ENCODE peak calls at places on chromosomes 16 and 17, in eight cellular contexts. One of them, this sample, is unnamed. For H3K9me3, the result is how much of the 10 kb centered on the place peaks cover.

GRCh38 chr17:75824050-75824552 is 20.1 kb downstream of the UNC13D start:
- DNase-seq in small intestine: no peak
- DNase-seq in stomach: no peak
- DNase-seq in IMR-90: no peak
- DNase-seq in CD8-positive, alpha-beta T cell: no peak
- DNase-seq in mucosa of descending colon: no peak
- DNase-seq in Panc1: no peak
- DNase-seq in transverse colon: no peak
- DNase-seq in this sample: no peak

GRCh38 chr17:83024205-83024971 is 55.0 kb upstream of the METRNL start:
- DNase-seq in small intestine: no peak
- DNase-seq in stomach: no peak
- DNase-seq in IMR-90: no peak
- DNase-seq in CD8-positive, alpha-beta T cell: no peak
- DNase-seq in mucosa of descending colon: no peak
- DNase-seq in Panc1: no peak
- DNase-seq in transverse colon: no peak
- DNase-seq in this sample: no peak

GRCh38 chr17:39939588-39940419 is 12.3 kb downstream of the LRRC3C start:
- DNase-seq in small intestine: no peak
- DNase-seq in stomach: no peak
- DNase-seq in IMR-90: peak
- DNase-seq in CD8-positive, alpha-beta T cell: no peak
- DNase-seq in mucosa of descending colon: no peak
- DNase-seq in Panc1: no peak
- DNase-seq in transverse colon: no peak
- DNase-seq in this sample: peak

GRCh38 chr16:72172105-72173034 is at the start of gene PMFBP1:
- DNase-seq in small intestine: peak
- DNase-seq in stomach: no peak
- DNase-seq in IMR-90: peak
- DNase-seq in CD8-positive, alpha-beta T cell: no peak
- DNase-seq in mucosa of descending colon: peak
- DNase-seq in Panc1: no peak
- DNase-seq in transverse colon: peak
- DNase-seq in this sample: no peak

GRCh38 chr16:4664538-4665418 is 28.6 kb upstream of the NUDT16L1 start:
- DNase-seq in small intestine: peak
- DNase-seq in stomach: peak
- DNase-seq in IMR-90: no peak
- DNase-seq in CD8-positive, alpha-beta T cell: peak
- DNase-seq in mucosa of descending colon: peak
- DNase-seq in Panc1: no peak
- DNase-seq in transverse colon: peak
- DNase-seq in this sample: peak

GRCh38 chr17:63997341-63998048 is 656 bp upstream of the PRR29 start:
- DNase-seq in small intestine: no peak
- DNase-seq in stomach: no peak
- DNase-seq in IMR-90: no peak
- DNase-seq in CD8-positive, alpha-beta T cell: no peak
- DNase-seq in mucosa of descending colon: no peak
- DNase-seq in Panc1: no peak
- DNase-seq in transverse colon: no peak
- DNase-seq in this sample: no peak

GRCh38 chr16:85419503-85420408 is 193.4 kb upstream of the GSE1 start:
- DNase-seq in small intestine: no peak
- DNase-seq in stomach: no peak
- DNase-seq in IMR-90: no peak
- DNase-seq in CD8-positive, alpha-beta T cell: peak
- DNase-seq in mucosa of descending colon: peak
- DNase-seq in Panc1: no peak
- DNase-seq in transverse colon: no peak
- DNase-seq in this sample: peak

GRCh38 chr17:57419940-57420522 is 163.7 kb downstream of the MSI2 start:
- DNase-seq in small intestine: no peak
- DNase-seq in stomach: no peak
- DNase-seq in IMR-90: no peak
- DNase-seq in CD8-positive, alpha-beta T cell: no peak
- DNase-seq in mucosa of descending colon: no peak
- DNase-seq in Panc1: no peak
- DNase-seq in transverse colon: no peak
- DNase-seq in this sample: no peak

GRCh38 chr16:82070656-82071369 is 35.8 kb downstream of the HSD17B2 start:
- DNase-seq in small intestine: no peak
- DNase-seq in stomach: no peak
- DNase-seq in IMR-90: peak
- DNase-seq in CD8-positive, alpha-beta T cell: no peak
- DNase-seq in mucosa of descending colon: no peak
- DNase-seq in Panc1: no peak
- DNase-seq in transverse colon: no peak
- DNase-seq in this sample: no peak

GRCh38 chr17:6524520-6524919 is 31.8 kb downstream of the PITPNM3 start:
- DNase-seq in small intestine: no peak
- DNase-seq in stomach: no peak
- DNase-seq in IMR-90: peak
- DNase-seq in CD8-positive, alpha-beta T cell: no peak
- DNase-seq in mucosa of descending colon: no peak
- DNase-seq in Panc1: peak
- DNase-seq in transverse colon: no peak
- DNase-seq in this sample: no peak

GRCh38 chr17:3529817-3530741 is 27.5 kb downstream of the TRPV3 start:
- DNase-seq in small intestine: peak
- DNase-seq in stomach: no peak
- DNase-seq in IMR-90: no peak
- DNase-seq in CD8-positive, alpha-beta T cell: no peak
- DNase-seq in mucosa of descending colon: no peak
- DNase-seq in Panc1: no peak
- DNase-seq in transverse colon: no peak
- DNase-seq in this sample: no peak

GRCh38 chr16:78984887-78985464 is 615.6 kb downstream of the MAF start:
- DNase-seq in small intestine: peak
- DNase-seq in stomach: no peak
- DNase-seq in IMR-90: no peak
- DNase-seq in CD8-positive, alpha-beta T cell: no peak
- DNase-seq in mucosa of descending colon: no peak
- DNase-seq in Panc1: no peak
- DNase-seq in transverse colon: no peak
- DNase-seq in this sample: no peak

GRCh38 chr16:50368410-50369132 is at the start of gene BRD7:
- DNase-seq in small intestine: peak
- DNase-seq in stomach: peak
- DNase-seq in IMR-90: peak
- DNase-seq in CD8-positive, alpha-beta T cell: peak
- DNase-seq in mucosa of descending colon: peak
- DNase-seq in Panc1: no peak
- DNase-seq in transverse colon: peak
- DNase-seq in this sample: peak

GRCh38 chr16:54007504-54007903 is 279.1 kb downstream of the IRX3 start:
- DNase-seq in small intestine: no peak
- DNase-seq in stomach: no peak
- DNase-seq in IMR-90: no peak
- DNase-seq in CD8-positive, alpha-beta T cell: no peak
- DNase-seq in mucosa of descending colon: no peak
- DNase-seq in Panc1: no peak
- DNase-seq in transverse colon: no peak
- DNase-seq in this sample: no peak

GRCh38 chr17:50945779-50946222 is 79.6 kb upstream of the TOB1 start:
- DNase-seq in small intestine: no peak
- DNase-seq in stomach: no peak
- DNase-seq in IMR-90: no peak
- DNase-seq in CD8-positive, alpha-beta T cell: no peak
- DNase-seq in mucosa of descending colon: no peak
- DNase-seq in Panc1: no peak
- DNase-seq in transverse colon: no peak
- DNase-seq in this sample: no peak

GRCh38 chr16:24534634-24535033 is 4.7 kb upstream of the RBBP6 start:
- DNase-seq in small intestine: no peak
- DNase-seq in stomach: no peak
- DNase-seq in IMR-90: no peak
- DNase-seq in CD8-positive, alpha-beta T cell: no peak
- DNase-seq in mucosa of descending colon: no peak
- DNase-seq in Panc1: no peak
- DNase-seq in transverse colon: no peak
- DNase-seq in this sample: no peak

GRCh38 chr16:55406651-55407050 is 72.3 kb upstream of the MMP2 start:
- DNase-seq in small intestine: no peak
- DNase-seq in stomach: no peak
- DNase-seq in IMR-90: no peak
- DNase-seq in CD8-positive, alpha-beta T cell: no peak
- DNase-seq in mucosa of descending colon: no peak
- DNase-seq in Panc1: no peak
- DNase-seq in transverse colon: no peak
- DNase-seq in this sample: no peak

GRCh38 chr17:2885751-2886150 is 89.5 kb downstream of the RAP1GAP2 start:
- DNase-seq in small intestine: no peak
- DNase-seq in stomach: no peak
- DNase-seq in IMR-90: no peak
- DNase-seq in CD8-positive, alpha-beta T cell: no peak
- DNase-seq in mucosa of descending colon: no peak
- DNase-seq in Panc1: no peak
- DNase-seq in transverse colon: no peak
- DNase-seq in this sample: no peak

GRCh38 chr17:6286239-6286638 is 148.7 kb downstream of the AIPL1 start:
- DNase-seq in small intestine: no peak
- DNase-seq in stomach: no peak
- DNase-seq in IMR-90: no peak
- DNase-seq in CD8-positive, alpha-beta T cell: no peak
- DNase-seq in mucosa of descending colon: no peak
- DNase-seq in Panc1: no peak
- DNase-seq in transverse colon: no peak
- DNase-seq in this sample: no peak

GRCh38 chr16:69318177-69318910 is 7.2 kb downstream of the VPS4A start:
- DNase-seq in small intestine: no peak
- DNase-seq in stomach: no peak
- DNase-seq in IMR-90: no peak
- DNase-seq in CD8-positive, alpha-beta T cell: no peak
- DNase-seq in mucosa of descending colon: no peak
- DNase-seq in Panc1: no peak
- DNase-seq in transverse colon: no peak
- DNase-seq in this sample: no peak

GRCh38 chr16:46733319-46733830 is 14.8 kb downstream of the MYLK3 start:
- DNase-seq in small intestine: no peak
- DNase-seq in stomach: no peak
- DNase-seq in IMR-90: no peak
- DNase-seq in CD8-positive, alpha-beta T cell: no peak
- DNase-seq in mucosa of descending colon: no peak
- DNase-seq in Panc1: no peak
- DNase-seq in transverse colon: no peak
- DNase-seq in this sample: no peak

GRCh38 chr17:67128700-67129099 is 84.3 kb downstream of the CACNG1 start:
- DNase-seq in small intestine: no peak
- DNase-seq in stomach: no peak
- DNase-seq in IMR-90: peak
- DNase-seq in CD8-positive, alpha-beta T cell: no peak
- DNase-seq in mucosa of descending colon: no peak
- DNase-seq in Panc1: no peak
- DNase-seq in transverse colon: no peak
- DNase-seq in this sample: no peak

GRCh38 chr17:73340093-73340596 is 28.3 kb upstream of the CDC42EP4 start:
- DNase-seq in small intestine: peak
- DNase-seq in stomach: peak
- DNase-seq in IMR-90: peak
- DNase-seq in CD8-positive, alpha-beta T cell: no peak
- DNase-seq in mucosa of descending colon: no peak
- DNase-seq in Panc1: no peak
- DNase-seq in transverse colon: peak
- DNase-seq in this sample: no peak

GRCh38 chr17:9232591-9233270 is 211.4 kb downstream of the NTN1 start:
- DNase-seq in small intestine: no peak
- DNase-seq in stomach: no peak
- DNase-seq in IMR-90: no peak
- DNase-seq in CD8-positive, alpha-beta T cell: no peak
- DNase-seq in mucosa of descending colon: peak
- DNase-seq in Panc1: no peak
- DNase-seq in transverse colon: peak
- DNase-seq in this sample: no peak
- H3K9me3 ChIP-seq in small intestine: under half
- H3K9me3 ChIP-seq in stomach: under half
- H3K9me3 ChIP-seq in IMR-90: under half
- H3K9me3 ChIP-seq in CD8-positive, alpha-beta T cell: under half
- H3K9me3 ChIP-seq in mucosa of descending colon: under half
- H3K9me3 ChIP-seq in Panc1: under half
- H3K9me3 ChIP-seq in transverse colon: under half
- H3K9me3 ChIP-seq in this sample: under half

GRCh38 chr16:16159662-16160061 is 63.6 kb downstream of the ABCC6 start:
- DNase-seq in small intestine: no peak
- DNase-seq in stomach: no peak
- DNase-seq in IMR-90: no peak
- DNase-seq in CD8-positive, alpha-beta T cell: no peak
- DNase-seq in mucosa of descending colon: no peak
- DNase-seq in Panc1: no peak
- DNase-seq in transverse colon: no peak
- DNase-seq in this sample: no peak
- H3K9me3 ChIP-seq in small intestine: under half
- H3K9me3 ChIP-seq in stomach: under half
- H3K9me3 ChIP-seq in IMR-90: under half
- H3K9me3 ChIP-seq in CD8-positive, alpha-beta T cell: under half
- H3K9me3 ChIP-seq in mucosa of descending colon: under half
- H3K9me3 ChIP-seq in Panc1: under half
- H3K9me3 ChIP-seq in transverse colon: under half
- H3K9me3 ChIP-seq in this sample: under half

DNA sequence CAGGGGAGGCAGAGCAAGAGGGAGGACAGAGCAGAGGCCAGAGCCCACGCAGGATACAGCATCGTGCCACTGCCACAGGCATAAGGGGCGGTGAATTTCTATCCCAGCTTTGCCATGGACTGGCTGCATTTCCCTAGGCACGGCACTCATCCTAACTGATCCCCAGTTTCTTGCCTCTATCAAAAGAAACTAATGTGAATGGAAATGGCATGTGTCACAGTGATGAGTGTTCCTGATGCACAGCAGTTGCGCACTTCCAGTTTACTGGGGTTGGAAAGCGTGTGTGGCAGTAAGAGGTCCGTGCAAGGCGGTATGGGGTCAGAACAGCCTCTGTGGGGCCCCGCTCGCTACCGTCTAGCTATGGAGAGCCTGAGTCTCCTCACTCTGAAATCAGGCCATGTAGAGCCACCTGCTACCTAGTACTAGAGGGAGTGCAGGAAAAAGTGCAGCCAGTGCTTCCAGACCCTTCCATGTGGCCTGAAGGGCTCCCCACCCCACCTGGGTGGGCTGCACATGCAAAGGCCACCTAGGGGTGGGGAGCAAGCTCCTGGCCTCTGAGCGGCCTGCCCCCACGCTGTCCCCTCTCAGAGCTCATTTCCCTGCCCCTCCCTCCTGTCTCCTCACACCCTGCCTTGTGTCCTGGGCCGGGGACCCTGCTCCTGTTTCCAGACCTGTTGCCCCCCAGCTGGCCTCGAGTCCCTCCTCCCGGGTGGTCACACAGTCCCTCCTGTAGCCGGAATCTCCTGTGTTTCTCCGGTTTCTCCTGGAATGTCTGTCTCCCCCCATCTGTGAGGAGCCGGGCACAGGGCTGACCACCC is 5.0 kb upstream of the KCNJ18 start:
- DNase-seq in small intestine: no peak
- DNase-seq in stomach: no peak
- DNase-seq in IMR-90: no peak
- DNase-seq in CD8-positive, alpha-beta T cell: no peak
- DNase-seq in mucosa of descending colon: no peak
- DNase-seq in Panc1: no peak
- DNase-seq in transverse colon: no peak
- DNase-seq in this sample: no peak
- H3K9me3 ChIP-seq in small intestine: under half
- H3K9me3 ChIP-seq in stomach: under half
- H3K9me3 ChIP-seq in IMR-90: under half
- H3K9me3 ChIP-seq in CD8-positive, alpha-beta T cell: under half
- H3K9me3 ChIP-seq in mucosa of descending colon: under half
- H3K9me3 ChIP-seq in Panc1: under half
- H3K9me3 ChIP-seq in transverse colon: under half
- H3K9me3 ChIP-seq in this sample: under half

GRCh38 chr16:58537124-58537906 is 22.0 kb downstream of the SETD6 start:
- DNase-seq in small intestine: no peak
- DNase-seq in stomach: no peak
- DNase-seq in IMR-90: no peak
- DNase-seq in CD8-positive, alpha-beta T cell: no peak
- DNase-seq in mucosa of descending colon: no peak
- DNase-seq in Panc1: no peak
- DNase-seq in transverse colon: no peak
- DNase-seq in this sample: no peak
- H3K9me3 ChIP-seq in small intestine: under half
- H3K9me3 ChIP-seq in stomach: under half
- H3K9me3 ChIP-seq in IMR-90: under half
- H3K9me3 ChIP-seq in CD8-positive, alpha-beta T cell: under half
- H3K9me3 ChIP-seq in mucosa of descending colon: under half
- H3K9me3 ChIP-seq in Panc1: under half
- H3K9me3 ChIP-seq in transverse colon: under half
- H3K9me3 ChIP-seq in this sample: under half

This sample was measured in T-helper 17 cell.